ENCODE peak calls at places on chromosome 14, in four cellular contexts. One of them, this sample, is unnamed.

GRCh38 chr14:69354383-69355154 is 43.5 kb downstream of the ERH start:
- DNase-seq in uterus: no peak
- DNase-seq in GM10248: peak
- DNase-seq in cardiac fibroblast: no peak
- DNase-seq in this sample: no peak

GRCh38 chr14:96263347-96264199 is 7.6 kb downstream of the BDKRB1 start:
- DNase-seq in uterus: no peak
- DNase-seq in GM10248: no peak
- DNase-seq in cardiac fibroblast: peak
- DNase-seq in this sample: no peak

GRCh38 chr14:59251811-59252771 is 63.6 kb downstream of the DAAM1 start:
- DNase-seq in uterus: no peak
- DNase-seq in cardiac fibroblast: peak
- DNase-seq in GM10248: no peak
- DNase-seq in this sample: peak

GRCh38 chr14:64572721-64573508 is 23.2 kb downstream of the PPP1R36 start:
- DNase-seq in uterus: no peak
- DNase-seq in GM10248: no peak
- DNase-seq in cardiac fibroblast: peak
- DNase-seq in this sample: no peak

GRCh38 chr14:65373671-65374039 is 38.9 kb upstream of the FUT8 start:
- DNase-seq in cardiac fibroblast: peak
- DNase-seq in uterus: no peak
- DNase-seq in GM10248: no peak
- DNase-seq in this sample: no peak

GRCh38 chr14:100088226-100088625 is 23.0 kb downstream of the EVL start:
- DNase-seq in cardiac fibroblast: no peak
- DNase-seq in GM10248: no peak
- DNase-seq in uterus: no peak
- DNase-seq in this sample: no peak

GRCh38 chr14:99592933-99593753 is 10.9 kb downstream of the CCDC85C start:
- DNase-seq in GM10248: no peak
- DNase-seq in cardiac fibroblast: no peak
- DNase-seq in uterus: no peak
- DNase-seq in this sample: no peak

GRCh38 chr14:100215330-100215885 is 23.5 kb upstream of the YY1 start:
- DNase-seq in uterus: no peak
- DNase-seq in GM10248: no peak
- DNase-seq in cardiac fibroblast: no peak
- DNase-seq in this sample: no peak

GRCh38 chr14:73467800-73468199 is 9.5 kb upstream of the NUMB start:
- DNase-seq in cardiac fibroblast: peak
- DNase-seq in GM10248: no peak
- DNase-seq in uterus: no peak
- DNase-seq in this sample: no peak

GRCh38 chr14:97415907-97416306 is 618.7 kb downstream of the VRK1 start:
- DNase-seq in GM10248: no peak
- DNase-seq in uterus: no peak
- DNase-seq in cardiac fibroblast: no peak
- DNase-seq in this sample: no peak

GRCh38 chr14:33010495-33010894 is 71.8 kb downstream of the NPAS3 start:
- DNase-seq in cardiac fibroblast: no peak
- DNase-seq in GM10248: no peak
- DNase-seq in uterus: no peak
- DNase-seq in this sample: no peak

GRCh38 chr14:59576332-59577294 is at the start of gene CCDC175:
- DNase-seq in cardiac fibroblast: peak
- DNase-seq in GM10248: peak
- DNase-seq in uterus: peak
- DNase-seq in this sample: peak

GRCh38 chr14:31410048-31410654 is 10.2 kb downstream of the HEATR5A start:
- DNase-seq in cardiac fibroblast: no peak
- DNase-seq in uterus: no peak
- DNase-seq in GM10248: peak
- DNase-seq in this sample: no peak

GRCh38 chr14:45743884-45744283 is 490.9 kb upstream of the MIS18BP1 start:
- DNase-seq in cardiac fibroblast: no peak
- DNase-seq in GM10248: no peak
- DNase-seq in uterus: no peak
- DNase-seq in this sample: no peak

GRCh38 chr14:24337824-24338175 is 2.0 kb downstream of the RIPK3 start:
- DNase-seq in cardiac fibroblast: no peak
- DNase-seq in GM10248: no peak
- DNase-seq in uterus: no peak
- DNase-seq in this sample: no peak

GRCh38 chr14:99181804-99182520 is 90.0 kb downstream of the BCL11B start:
- DNase-seq in uterus: no peak
- DNase-seq in cardiac fibroblast: no peak
- DNase-seq in GM10248: no peak
- DNase-seq in this sample: no peak

GRCh38 chr14:64968167-64968566 is 4.0 kb downstream of the RAB15 start:
- DNase-seq in uterus: no peak
- DNase-seq in GM10248: no peak
- DNase-seq in cardiac fibroblast: no peak
- DNase-seq in this sample: no peak

GRCh38 chr14:99523661-99524050 is 42.4 kb downstream of the CCNK start:
- DNase-seq in GM10248: no peak
- DNase-seq in uterus: no peak
- DNase-seq in cardiac fibroblast: no peak
- DNase-seq in this sample: no peak

GRCh38 chr14:49853158-49853477 is 530 bp upstream of the NEMF start:
- DNase-seq in GM10248: no peak
- DNase-seq in uterus: no peak
- DNase-seq in cardiac fibroblast: no peak
- DNase-seq in this sample: no peak
- TF ChIP-seq CTCF in GM10248: peak
- TF ChIP-seq CTCF in uterus: no peak
- TF ChIP-seq CTCF in cardiac fibroblast: no peak
- TF ChIP-seq CTCF in this sample: no peak

GRCh38 chr14:77914073-77914721 is 114.3 kb downstream of the ADCK1 start:
- DNase-seq in uterus: no peak
- DNase-seq in GM10248: no peak
- DNase-seq in cardiac fibroblast: no peak
- DNase-seq in this sample: no peak
- TF ChIP-seq CTCF in uterus: no peak
- TF ChIP-seq CTCF in GM10248: no peak
- TF ChIP-seq CTCF in cardiac fibroblast: no peak
- TF ChIP-seq CTCF in this sample: no peak

DNA sequence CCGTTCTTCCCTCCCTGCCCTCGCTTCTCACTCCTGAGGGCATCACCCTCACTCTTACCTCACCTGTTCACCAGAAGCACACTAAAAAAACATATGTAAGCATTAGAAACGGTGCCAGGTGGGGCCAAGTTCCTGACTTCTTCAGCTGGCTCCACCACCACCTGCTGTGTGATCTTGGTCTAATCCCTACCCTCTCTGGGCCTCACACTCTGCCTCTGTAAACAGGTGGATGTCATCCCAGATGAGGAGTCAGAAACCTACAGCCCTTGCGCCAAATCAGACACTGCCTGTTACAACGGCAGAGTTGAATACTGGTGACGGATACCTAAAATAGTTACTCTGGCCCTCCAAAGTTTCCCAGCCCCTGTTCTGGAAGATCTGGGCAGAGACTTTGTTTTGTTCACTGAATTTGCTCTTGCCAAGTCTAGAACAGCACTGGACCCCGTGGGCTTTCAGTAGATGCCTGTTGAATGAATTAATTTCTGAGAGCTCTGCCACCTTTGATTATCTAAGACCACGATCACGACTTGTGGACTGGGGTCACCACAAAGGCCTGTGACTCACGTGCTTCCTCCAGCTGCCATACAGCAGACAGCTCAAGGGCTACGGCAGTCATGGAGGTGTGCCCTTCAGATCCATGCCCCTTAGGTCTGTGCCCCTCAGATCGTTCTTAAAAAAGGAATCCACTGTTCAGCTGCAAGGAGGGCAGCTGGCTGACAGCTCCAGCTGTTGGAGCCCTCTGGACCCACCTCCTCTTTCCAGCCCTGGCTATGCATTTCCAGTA is 71.9 kb downstream of the GSC start:
- DNase-seq in cardiac fibroblast: no peak
- DNase-seq in uterus: no peak
- DNase-seq in GM10248: no peak
- DNase-seq in this sample: no peak
- TF ChIP-seq CTCF in cardiac fibroblast: no peak
- TF ChIP-seq CTCF in uterus: no peak
- TF ChIP-seq CTCF in GM10248: no peak
- TF ChIP-seq CTCF in this sample: no peak

DNA sequence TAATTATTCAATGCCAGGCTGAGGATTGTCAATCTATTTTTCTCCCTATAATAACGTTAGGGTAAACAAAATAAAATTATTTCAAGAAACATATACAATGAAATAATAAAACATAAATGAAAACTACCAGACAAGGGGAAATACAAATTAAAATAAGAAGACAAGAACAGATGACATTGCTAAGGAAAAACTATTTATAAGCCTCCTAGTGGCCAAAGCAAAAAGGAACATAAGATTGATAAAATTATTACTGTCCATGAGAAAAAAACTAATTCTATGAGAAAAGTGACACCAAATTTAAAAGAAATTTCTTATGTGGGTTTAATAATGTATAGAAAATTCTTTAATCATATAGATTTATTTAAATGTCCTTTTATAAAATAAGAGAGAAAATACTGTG is 294.7 kb downstream of the TTC6 start:
- DNase-seq in cardiac fibroblast: no peak
- DNase-seq in GM10248: no peak
- DNase-seq in uterus: no peak
- DNase-seq in this sample: no peak
- TF ChIP-seq CTCF in cardiac fibroblast: no peak
- TF ChIP-seq CTCF in GM10248: no peak
- TF ChIP-seq CTCF in uterus: no peak
- TF ChIP-seq CTCF in this sample: no peak